ENCODE peak calls at places on chromosomes 11 and 22, in seven cellular contexts. O is CD4-positive, alpha-beta memory T cell; I is KBM-7; E is PC-9; M is dorsolateral prefrontal cortex; J is foreskin fibroblast; S is H9. P is an unnamed sample.

GRCh38 chr22:38944653-38945052 is 12.8 kb upstream of the APOBEC3A start:
- DNase-seq in O (no peak), I (no peak), E (no peak), M (no peak), J (no peak), S (no peak), P (no peak)

GRCh38 chr22:31086703-31087330 is 5.7 kb downstream of the SMTN start:
- DNase-seq in O (no peak), I (no peak), E (no peak), M (no peak), J (no peak), S (no peak), P (no peak)

GRCh38 chr11:130118165-130118564 is 41.4 kb upstream of the ST14 start:
- DNase-seq in O (no peak), I (no peak), E (no peak), M (no peak), J (no peak), S (no peak), P (no peak)

GRCh38 chr11:69916806-69917387 is 97.7 kb upstream of the FGF3 start:
- DNase-seq in O (no peak), I (no peak), E (no peak), M (no peak), J (no peak), S (no peak), P (no peak)

GRCh38 chr11:112852141-112852853 is 108.9 kb upstream of the NCAM1 start:
- DNase-seq in O (no peak), I (no peak), E (peak; percentile 40), M (no peak), J (peak; percentile 66), S (no peak), P (peak; percentile 67)

GRCh38 chr22:46148885-46149492 is 1.3 kb upstream of the PPARA start:
- DNase-seq in O (peak; percentile 47), I (no peak), E (no peak), M (no peak), J (no peak), S (no peak), P (no peak)

GRCh38 chr11:7533199-7534029 is 19.6 kb downstream of the PPFIBP2 start:
- DNase-seq in O (no peak), I (no peak), E (no peak), M (no peak), J (no peak), S (no peak), P (no peak)

GRCh38 chr11:133916790-133917440 is 39.9 kb downstream of the IGSF9B start:
- DNase-seq in O (no peak), I (no peak), E (no peak), M (no peak), J (no peak), S (no peak), P (no peak)

GRCh38 chr11:78957481-78958245 is 383.0 kb upstream of the NARS2 start:
- DNase-seq in O (no peak), I (no peak), E (no peak), M (no peak), J (peak; percentile 78), S (no peak), P (peak; percentile 13)

GRCh38 chr11:877565-877964 is 33.0 kb downstream of the CHID1 start:
- DNase-seq in O (no peak), I (no peak), E (no peak), M (no peak), J (peak; percentile 51), S (peak; percentile 85), P (no peak)

GRCh38 chr22:50422961-50423815 is 51.6 kb downstream of the SBF1 start:
- DNase-seq in O (no peak), I (no peak), E (no peak), M (no peak), J (no peak), S (no peak), P (no peak)

GRCh38 chr11:18397921-18398320 is 3.6 kb downstream of the LDHA start:
- DNase-seq in O (no peak), I (no peak), E (no peak), M (no peak), J (no peak), S (no peak), P (no peak)

GRCh38 chr22:37533995-37534394 is 14.8 kb upstream of the CARD10 start:
- DNase-seq in O (no peak), I (peak; percentile 88), E (peak; percentile 96), M (no peak), J (peak; percentile 84), S (no peak), P (peak; percentile 53)